ENCODE peak calls at places on chromosomes 5 and 9, in eight cellular contexts. Q is stimulated activated CD4-positive, alpha-beta T cell treated with anti-CD3 and anti-CD28 coated beads, Interleukin-2, amount 100 ng/mL, for 48 hours; V is left lobe of liver; G is mesothelial cell of epicardium; X is cardiac septum; L is mucosa of descending colon; C is fibroblast of the aortic adventitia; F is activated T-cell treated with anti-CD3 and anti-CD28 coated beads, Interleukin-2, amount 50 U/mL, for 24 hours. R is an unnamed sample.

GRCh38 chr9:70161414-70161732 is 97.4 kb upstream of the SMC5 start:
- DNase-seq in C (no peak), F (no peak), V (no peak), G (no peak), L (no peak), X (no peak), Q (no peak), R (no peak)

GRCh38 chr5:81878333-81878732 is 93.5 kb upstream of the ATG10 start:
- DNase-seq in Q (no peak), F (no peak), C (peak), L (no peak), G (no peak), V (no peak), X (no peak), R (no peak)

GRCh38 chr5:141430332-141431113 is at the start of gene PCDHGA12:
- DNase-seq in V (no peak), C (peak), X (no peak), Q (no peak), F (no peak), G (no peak), L (no peak), R (peak)

GRCh38 chr9:137139468-137140150 is 655 bp downstream of the GRIN1 start:
- DNase-seq in Q (no peak), L (no peak), X (no peak), F (no peak), C (no peak), V (no peak), G (no peak), R (no peak)

GRCh38 chr5:112921031-112921832 is 795 bp downstream of the REEP5 start:
- DNase-seq in X (peak), Q (peak), G (peak), V (peak), C (peak), F (peak), L (peak), R (peak)

GRCh38 chr5:139394654-139395566 is at the start of gene PROB1:
- DNase-seq in X (peak), F (no peak), V (no peak), C (no peak), Q (no peak), L (no peak), G (no peak), R (peak)

GRCh38 chr9:136255896-136256890 is 10.6 kb upstream of the QSOX2 start:
- DNase-seq in Q (no peak), L (no peak), V (no peak), C (no peak), X (no peak), F (no peak), G (no peak), R (no peak)

GRCh38 chr5:80930940-80931339 is 29.2 kb upstream of the RASGRF2 start:
- DNase-seq in F (no peak), V (no peak), G (no peak), C (no peak), Q (no peak), L (no peak), X (no peak), R (no peak)

GRCh38 chr9:131943397-131943796 is 136.3 kb downstream of the MED27 start:
- DNase-seq in G (no peak), L (no peak), F (no peak), X (no peak), Q (no peak), V (no peak), C (no peak), R (no peak)

GRCh38 chr5:124566875-124567450 is 179.5 kb downstream of the ZNF608 start:
- DNase-seq in V (no peak), F (no peak), G (no peak), Q (no peak), C (no peak), L (no peak), X (no peak), R (no peak)

GRCh38 chr5:55220433-55221185 is 6.5 kb downstream of the MCIDAS start:
- DNase-seq in C (no peak), V (no peak), F (no peak), Q (no peak), G (no peak), X (no peak), L (peak), R (peak)

GRCh38 chr9:92407818-92408217 is 3.4 kb upstream of the OGN start:
- DNase-seq in C (peak), G (no peak), X (no peak), Q (no peak), F (no peak), L (no peak), V (no peak), R (no peak)

GRCh38 chr5:78888580-78889187 is 96.4 kb downstream of the ARSB start:
- DNase-seq in V (no peak), F (no peak), X (no peak), G (no peak), Q (no peak), L (no peak), C (no peak), R (peak)

GRCh38 chr5:72282878-72283277 is 37.2 kb downstream of the MRPS27 start:
- DNase-seq in V (no peak), X (no peak), G (no peak), Q (no peak), C (peak), L (no peak), F (no peak), R (peak)

GRCh38 chr5:74490814-74491213 is 149.7 kb downstream of the ENC1 start:
- DNase-seq in F (no peak), V (no peak), L (no peak), X (no peak), G (no peak), C (no peak), Q (no peak), R (no peak)

GRCh38 chr5:885529-885928 is 7.1 kb downstream of the BRD9 start:
- DNase-seq in Q (no peak), C (no peak), L (no peak), G (no peak), F (no peak), X (peak), V (no peak), R (no peak)

GRCh38 chr9:129712595-129713524 is 40.0 kb downstream of the PTGES start:
- DNase-seq in C (peak), L (no peak), X (no peak), F (no peak), V (no peak), Q (no peak), G (no peak), R (peak)

GRCh38 chr5:92309336-92309991 is 926.3 kb upstream of the ARRDC3 start:
- DNase-seq in V (no peak), G (no peak), L (no peak), X (no peak), C (peak), F (no peak), Q (no peak), R (peak)

GRCh38 chr5:57693488-57694305 is 211.1 kb upstream of the ACTBL2 start:
- DNase-seq in X (no peak), L (no peak), C (peak), F (no peak), G (no peak), Q (no peak), V (no peak), R (peak)

GRCh38 chr5:2102821-2103776 is 220.4 kb upstream of the IRX4 start:
- DNase-seq in C (no peak), L (no peak), G (no peak), Q (no peak), F (no peak), V (no peak), X (no peak), R (no peak)

GRCh38 chr5:36744041-36744677 is 132.4 kb upstream of the NIPBL start:
- DNase-seq in L (no peak), G (no peak), F (no peak), C (no peak), X (no peak), Q (no peak), V (no peak), R (peak)

GRCh38 chr5:165258188-165258855 is 1752.9 kb downstream of the MAT2B start:
- DNase-seq in Q (no peak), V (no peak), G (no peak), C (peak), F (no peak), L (no peak), X (no peak), R (no peak)

GRCh38 chr9:101674165-101674564 is 64.3 kb downstream of the GRIN3A start:
- DNase-seq in Q (no peak), V (no peak), F (no peak), C (no peak), G (no peak), X (no peak), L (no peak), R (no peak)

GRCh38 chr5:8864053-8864452 is 681.8 kb downstream of the SEMA5A start:
- DNase-seq in G (no peak), F (no peak), C (peak), Q (no peak), V (no peak), L (no peak), X (no peak), R (peak)

GRCh38 chr9:76333964-76334363 is 60.3 kb downstream of the RFK start:
- DNase-seq in V (no peak), L (no peak), X (no peak), G (no peak), F (no peak), C (no peak), Q (no peak), R (no peak)

GRCh38 chr5:95219411-95219810 is 65.5 kb downstream of the MCTP1 start:
- DNase-seq in F (no peak), G (no peak), Q (no peak), L (no peak), X (no peak), V (no peak), C (no peak), R (no peak)

GRCh38 chr5:133909584-133909983 is 58.8 kb downstream of the C5orf15 start:
- DNase-seq in L (no peak), C (no peak), F (no peak), X (no peak), V (no peak), G (no peak), Q (no peak), R (no peak)

GRCh38 chr9:89179535-89179919 is 909 bp upstream of the SHC3 start:
- DNase-seq in F (no peak), G (no peak), L (no peak), Q (no peak), X (no peak), V (no peak), C (peak), R (peak)

GRCh38 chr9:129022037-129022436 is 6.1 kb downstream of the SH3GLB2 start:
- DNase-seq in X (no peak), Q (no peak), L (no peak), V (no peak), G (no peak), C (no peak), F (no peak), R (no peak)

GRCh38 chr5:73031839-73032238 is 76.0 kb downstream of the FCHO2 start:
- DNase-seq in Q (no peak), L (no peak), V (no peak), F (no peak), G (no peak), X (no peak), C (peak), R (peak)

GRCh38 chr9:38036359-38037084 is 32.5 kb downstream of the SHB start:
- DNase-seq in G (no peak), V (no peak), Q (no peak), C (peak), L (no peak), X (no peak), F (no peak), R (peak)

GRCh38 chr9:127252405-127253093 is 12.0 kb upstream of the GARNL3 start:
- DNase-seq in Q (no peak), C (no peak), V (no peak), G (no peak), L (no peak), F (no peak), X (no peak), R (peak)

GRCh38 chr5:90645024-90645610 is 86.5 kb downstream of the ADGRV1 start:
- DNase-seq in V (no peak), L (no peak), G (no peak), X (no peak), C (no peak), F (no peak), Q (no peak), R (no peak)

GRCh38 chr5:157253547-157253946 is 12.4 kb upstream of the CYFIP2 start:
- DNase-seq in X (peak), L (no peak), C (peak), V (peak), Q (no peak), F (no peak), G (peak), R (peak)

GRCh38 chr5:89930591-89931383 is 478.8 kb downstream of the CETN3 start:
- DNase-seq in F (no peak), X (no peak), C (peak), V (no peak), G (no peak), Q (no peak), L (no peak), R (peak)

GRCh38 chr9:35569206-35569605 is 35.9 kb upstream of the TESK1 start:
- DNase-seq in L (no peak), Q (no peak), F (no peak), X (no peak), G (no peak), V (no peak), C (no peak), R (no peak)

GRCh38 chr9:95413793-95414192 is 96.3 kb upstream of the FANCC start:
- DNase-seq in G (no peak), C (no peak), Q (no peak), F (no peak), V (no peak), L (no peak), X (no peak), R (no peak)

GRCh38 chr5:464843-465590 is 22.0 kb downstream of the EXOC3 start:
- DNase-seq in F (peak), L (peak), X (no peak), G (no peak), V (no peak), C (no peak), Q (no peak), R (no peak)